ENCODE peak calls at places on chromosome 10, in six cellular contexts. H is adrenal gland, I is ELF-1, F is HT-29, C is T-helper 2 cell, A is nephron progenitor cell. Q is an unnamed sample.

GRCh38 chr10:33035411-33035810 is 77.4 kb upstream of the ITGB1 start:
- DNase-seq in H (no peak), I (no peak), F (no peak), C (no peak), A (no peak), Q (no peak)

GRCh38 chr10:89100680-89101079 is 106.4 kb downstream of the CH25H start:
- DNase-seq in H (no peak), I (no peak), F (no peak), C (no peak), A (no peak), Q (no peak)

GRCh38 chr10:29389935-29390334 is 101.1 kb downstream of the LYZL1 start:
- DNase-seq in H (no peak), I (no peak), F (no peak), C (no peak), A (no peak), Q (no peak)

GRCh38 chr10:5242585-5242984 is 45.9 kb downstream of the AKR1C4 start:
- DNase-seq in H (no peak), I (no peak), F (no peak), C (no peak), A (no peak), Q (no peak)

GRCh38 chr10:74079028-74079913 is 71.4 kb downstream of the AP3M1 start:
- DNase-seq in H (no peak), I (no peak), F (no peak), C (no peak), A (no peak), Q (no peak)

GRCh38 chr10:19290770-19291169 is 242.2 kb downstream of the MALRD1 start:
- DNase-seq in H (no peak), I (no peak), F (peak), C (no peak), A (no peak), Q (no peak)

GRCh38 chr10:60351191-60351853 is 38.4 kb downstream of the ANK3 start:
- DNase-seq in H (no peak), I (no peak), F (no peak), C (no peak), A (no peak), Q (no peak)

GRCh38 chr10:2987185-2987768 is 80.1 kb upstream of the PFKP start:
- DNase-seq in H (no peak), I (no peak), F (no peak), C (no peak), A (no peak), Q (no peak)

GRCh38 chr10:27490807-27491206 is 13.3 kb upstream of the RAB18 start:
- DNase-seq in H (no peak), I (no peak), F (no peak), C (no peak), A (no peak), Q (peak)

GRCh38 chr10:101291254-101292193 is 62.3 kb upstream of the LBX1 start:
- DNase-seq in H (peak), I (peak), F (no peak), C (peak), A (peak), Q (peak)

GRCh38 chr10:61757525-61758397 is 95.0 kb downstream of the CABCOCO1 start:
- DNase-seq in H (no peak), I (no peak), F (peak), C (no peak), A (no peak), Q (no peak)

GRCh38 chr10:79488303-79488702 is 24.0 kb upstream of the EIF5AL1 start:
- DNase-seq in H (no peak), I (peak), F (peak), C (no peak), A (no peak), Q (no peak)

GRCh38 chr10:14162626-14163344 is 167.9 kb downstream of the FRMD4A start:
- DNase-seq in H (no peak), I (no peak), F (no peak), C (no peak), A (no peak), Q (no peak)

GRCh38 chr10:106804992-106805391 is 359.5 kb downstream of the SORCS1 start:
- DNase-seq in H (no peak), I (no peak), F (no peak), C (no peak), A (no peak), Q (no peak)

GRCh38 chr10:16773334-16773733 is 43.9 kb downstream of the RSU1 start:
- DNase-seq in H (no peak), I (no peak), F (no peak), C (no peak), A (no peak), Q (no peak)

GRCh38 chr10:17548786-17549185 is 68.4 kb downstream of the HACD1 start:
- DNase-seq in H (no peak), I (peak), F (no peak), C (no peak), A (peak), Q (no peak)

GRCh38 chr10:112658900-112659328 is 211.9 kb downstream of the VTI1A start:
- DNase-seq in H (no peak), I (peak), F (no peak), C (no peak), A (no peak), Q (no peak)

GRCh38 chr10:133209641-133210040 is 20.4 kb upstream of the UTF1 start:
- DNase-seq in H (no peak), I (no peak), F (no peak), C (no peak), A (no peak), Q (no peak)

GRCh38 chr10:23535381-23535780 is 96.5 kb downstream of the OTUD1 start:
- DNase-seq in H (no peak), I (no peak), F (no peak), C (no peak), A (no peak), Q (no peak)

GRCh38 chr10:115830260-115830970 is 442.6 kb downstream of the GFRA1 start:
- DNase-seq in H (no peak), I (no peak), F (no peak), C (no peak), A (no peak), Q (no peak)

GRCh38 chr10:72351479-72351878 is 3.2 kb downstream of the DNAJB12 start:
- DNase-seq in H (no peak), I (no peak), F (no peak), C (no peak), A (no peak), Q (no peak)

GRCh38 chr10:128571745-128572144 is 445.5 kb upstream of the MKI67 start:
- DNase-seq in H (no peak), I (peak), F (no peak), C (no peak), A (no peak), Q (no peak)

GRCh38 chr10:81127931-81128330 is 590.2 kb downstream of the SH2D4B start:
- DNase-seq in H (no peak), I (no peak), F (no peak), C (no peak), A (no peak), Q (no peak)

GRCh38 chr10:105063796-105064195 is 422.7 kb downstream of the SORCS3 start:
- DNase-seq in H (no peak), I (peak), F (peak), C (no peak), A (peak), Q (peak)

GRCh38 chr10:44860811-44861751 is 50.1 kb upstream of the TMEM72 start:
- DNase-seq in H (no peak), I (peak), F (no peak), C (no peak), A (no peak), Q (no peak)